ENCODE peak calls at places on chromosome 4, in six cellular contexts. G, A, B, F, Z and I are unnamed samples.
A peak's percentile ranks its signal among the peaks of the same experiment; 100 is the strongest.

GRCh38 chr4:56976878-56977320 is 507 bp downstream of the NOA1 start:
- DNase-seq in F (no peak), B (no peak), G (peak; percentile 14), A (peak; percentile 12), Z (peak; percentile 22), I (no peak)

GRCh38 chr4:183989471-183989870 is 84.4 kb downstream of the STOX2 start:
- DNase-seq in G (no peak), A (no peak), B (no peak), F (no peak), Z (no peak), I (no peak)

GRCh38 chr4:128513664-128514484 is 226.3 kb upstream of the PGRMC2 start:
- DNase-seq in B (no peak), A (no peak), G (no peak), Z (no peak), F (no peak), I (no peak)

GRCh38 chr4:780730-781492 is 45.0 kb downstream of the CPLX1 start:
- DNase-seq in B (no peak), Z (no peak), A (no peak), G (no peak), F (no peak), I (no peak)

GRCh38 chr4:150242820-150243458 is 164.7 kb downstream of the DCLK2 start:
- DNase-seq in F (peak; percentile 23), G (no peak), B (no peak), A (peak; percentile 37), Z (no peak), I (no peak)

GRCh38 chr4:40500781-40501180 is 128.9 kb downstream of the RBM47 start:
- DNase-seq in Z (no peak), F (no peak), G (no peak), B (no peak), A (no peak), I (no peak)

GRCh38 chr4:77699731-77700210 is 94.2 kb downstream of the CXCL13 start:
- DNase-seq in G (peak; percentile 9), Z (no peak), B (peak; percentile 64), A (peak; percentile 47), F (no peak), I (no peak)

GRCh38 chr4:23324291-23324690 is 565.6 kb downstream of the PPARGC1A start:
- DNase-seq in B (peak; percentile 13), F (no peak), A (no peak), G (no peak), Z (no peak), I (no peak)

GRCh38 chr4:188534917-188535316 is 395.7 kb downstream of the TRIML1 start:
- DNase-seq in B (no peak), A (no peak), Z (no peak), F (no peak), G (no peak), I (no peak)

GRCh38 chr4:1075809-1076524 is 37.4 kb downstream of the RNF212 start:
- DNase-seq in B (no peak), Z (no peak), F (no peak), A (no peak), G (no peak), I (no peak)

GRCh38 chr4:7434766-7435150 is at the start of gene PSAPL1:
- DNase-seq in A (peak; percentile 35), F (no peak), B (no peak), Z (no peak), G (no peak), I (no peak)

GRCh38 chr4:95129708-95130343 is 372.1 kb downstream of the BMPR1B start:
- DNase-seq in A (peak; percentile 96), B (peak; percentile 86), G (no peak), F (peak; percentile 14), Z (no peak), I (no peak)

GRCh38 chr4:179399054-179399782 is 1957.0 kb upstream of the AGA start:
- DNase-seq in G (no peak), A (no peak), B (no peak), Z (no peak), F (no peak), I (no peak)

GRCh38 chr4:47238697-47239096 is 207.3 kb downstream of the GABRB1 start:
- DNase-seq in A (no peak), B (no peak), Z (no peak), G (no peak), F (no peak), I (no peak)

GRCh38 chr4:77504407-77504806 is 101.2 kb upstream of the CXCL13 start:
- DNase-seq in G (no peak), Z (no peak), A (no peak), B (no peak), F (no peak), I (no peak)

GRCh38 chr4:3201718-3202702 is 46.9 kb upstream of the MSANTD1 start:
- DNase-seq in F (no peak), A (no peak), Z (no peak), B (no peak), G (no peak), I (no peak)

GRCh38 chr4:180434131-180434895 is 1808.9 kb upstream of the TENM3 start:
- DNase-seq in G (no peak), B (peak; percentile 86), A (no peak), Z (no peak), F (no peak), I (no peak)

GRCh38 chr4:22515888-22516541 is at the start of gene ADGRA3:
- DNase-seq in F (peak; percentile 74), Z (peak; percentile 69), B (peak; percentile 44), A (peak; percentile 63), G (peak; percentile 73), I (peak; percentile 42)

GRCh38 chr4:142416711-142417275 is 429.3 kb downstream of the INPP4B start:
- DNase-seq in F (no peak), G (no peak), B (peak; percentile 97), Z (no peak), A (no peak), I (no peak)